ENCODE peak calls at places on chromosome 11, in four cellular contexts. K is HEK293T, P is HepG2, L is K562. V is an unnamed sample.

GRCh38 chr11:9755561-9755960 is 91.7 kb downstream of the SWAP70 start:
- DNase-seq in K (no peak), P (no peak), L (no peak), V (no peak)

GRCh38 chr11:118841469-118842222 is 42.0 kb upstream of the CXCR5 start:
- DNase-seq in K (no peak), P (peak), L (no peak), V (no peak)

GRCh38 chr11:66101055-66101454 is 31.0 kb downstream of the PACS1 start:
- DNase-seq in K (no peak), P (no peak), L (no peak), V (no peak)

GRCh38 chr11:8015753-8016239 is 28.7 kb downstream of the EIF3F start:
- DNase-seq in K (no peak), P (no peak), L (no peak), V (no peak)

GRCh38 chr11:37449146-37449545 is 851.1 kb upstream of the RAG2 start:
- DNase-seq in K (no peak), P (no peak), L (no peak), V (no peak)

GRCh38 chr11:40867991-40868685 is 591.3 kb downstream of the LRRC4C start:
- DNase-seq in K (no peak), P (no peak), L (no peak), V (no peak)

GRCh38 chr11:77064648-77065217 is 2.0 kb upstream of the CAPN5 start:
- DNase-seq in K (no peak), P (no peak), L (no peak), V (no peak)

GRCh38 chr11:94305146-94305545 is 766 bp downstream of the IZUMO1R start:
- DNase-seq in K (no peak), P (no peak), L (no peak), V (no peak)

GRCh38 chr11:78161937-78162336 is 22.5 kb upstream of the ALG8 start:
- DNase-seq in K (no peak), P (no peak), L (no peak), V (no peak)

GRCh38 chr11:78886616-78887015 is 312.0 kb upstream of the NARS2 start:
- DNase-seq in K (no peak), P (no peak), L (no peak), V (no peak)

GRCh38 chr11:35802672-35803071 is 140.1 kb downstream of the TRIM44 start:
- DNase-seq in K (no peak), P (no peak), L (no peak), V (no peak)

GRCh38 chr11:102244681-102245409 is 72.4 kb upstream of the BIRC3 start:
- DNase-seq in K (no peak), P (no peak), L (no peak), V (no peak)

GRCh38 chr11:120830092-120830491 is 193.8 kb upstream of the TBCEL start:
- DNase-seq in K (no peak), P (no peak), L (no peak), V (no peak)

GRCh38 chr11:31808268-31808667 is 2.9 kb downstream of the PAX6 start:
- DNase-seq in K (no peak), P (no peak), L (no peak), V (no peak)

GRCh38 chr11:20037358-20037757 is 122.9 kb downstream of the DBX1 start:
- DNase-seq in K (no peak), P (no peak), L (no peak), V (no peak)

GRCh38 chr11:64609436-64610047 is 18.5 kb downstream of the SLC22A12 start:
- DNase-seq in K (no peak), P (no peak), L (peak), V (no peak)

GRCh38 chr11:108239076-108239475 is 16.2 kb downstream of the ATM start:
- DNase-seq in K (no peak), P (no peak), L (no peak), V (no peak)

GRCh38 chr11:1864216-1864615 is 11.3 kb downstream of the LSP1 start:
- DNase-seq in K (no peak), P (no peak), L (no peak), V (no peak)

GRCh38 chr11:92739020-92739419 is 230.4 kb upstream of the MTNR1B start:
- DNase-seq in K (no peak), P (no peak), L (no peak), V (no peak)
- TF ChIP-seq ELF4 in K (no peak), P (no peak), L (no peak), V (no peak)

GRCh38 chr11:30567644-30568043 is 18.5 kb downstream of the MPPED2 start:
- DNase-seq in K (no peak), P (no peak), L (no peak), V (no peak)

GRCh38 chr11:30566482-30566881 is 19.7 kb downstream of the MPPED2 start:
- DNase-seq in K (no peak), P (no peak), L (no peak), V (no peak)

GRCh38 chr11:30564994-30565393 is 21.2 kb downstream of the MPPED2 start:
- DNase-seq in K (no peak), P (no peak), L (no peak), V (no peak)

GRCh38 chr11:30568933-30569332 is 17.2 kb downstream of the MPPED2 start:
- DNase-seq in K (no peak), P (no peak), L (no peak), V (no peak)

DNA sequence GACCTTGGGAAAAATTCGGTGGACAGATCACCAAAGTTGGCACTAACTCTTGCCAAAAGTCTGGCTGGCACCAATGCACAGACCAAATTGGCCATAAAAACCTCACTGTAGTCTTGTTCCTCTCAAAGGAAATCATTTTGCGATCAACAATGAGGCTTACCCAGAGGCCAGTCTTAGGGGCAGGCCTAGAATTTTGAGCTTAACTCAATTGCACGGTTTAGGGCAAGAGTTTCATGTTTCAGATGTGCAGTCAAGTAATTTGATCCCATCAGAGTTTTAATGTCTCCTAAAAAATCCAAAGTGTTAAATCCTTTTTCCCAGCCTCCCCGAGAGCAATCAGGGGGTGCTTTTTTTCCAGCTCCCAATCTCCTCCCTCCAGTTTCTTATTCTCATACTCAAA is 19.0 kb downstream of the MPPED2 start:
- DNase-seq in K (peak), P (no peak), L (no peak), V (no peak)
- TF ChIP-seq ELF4 in K (no peak), P (no peak), L (no peak), V (no peak)

DNA sequence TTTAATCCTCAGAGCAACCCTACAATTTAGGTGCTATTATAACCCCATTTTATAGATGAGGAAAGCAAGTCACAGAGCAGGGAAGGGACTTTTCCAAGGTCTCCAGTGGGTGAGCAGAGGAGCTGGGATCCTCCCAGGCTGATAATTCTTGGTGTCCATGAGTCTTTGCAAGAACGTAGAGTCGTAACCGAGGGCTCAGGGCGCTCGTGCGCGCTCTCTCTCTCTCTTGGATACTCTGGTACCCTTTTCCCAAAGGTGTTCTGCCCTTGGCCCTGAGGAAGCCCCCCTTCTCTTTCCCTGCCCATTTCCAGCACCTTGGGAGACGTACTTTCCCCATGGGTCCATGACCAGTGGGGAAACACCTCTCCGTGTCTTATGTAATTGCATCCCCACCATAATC is 5.2 kb upstream of the ZP1 start:
- DNase-seq in K (no peak), P (no peak), L (no peak), V (no peak)
- TF ChIP-seq ELF4 in K (no peak), P (no peak), L (no peak), V (no peak)

DNA sequence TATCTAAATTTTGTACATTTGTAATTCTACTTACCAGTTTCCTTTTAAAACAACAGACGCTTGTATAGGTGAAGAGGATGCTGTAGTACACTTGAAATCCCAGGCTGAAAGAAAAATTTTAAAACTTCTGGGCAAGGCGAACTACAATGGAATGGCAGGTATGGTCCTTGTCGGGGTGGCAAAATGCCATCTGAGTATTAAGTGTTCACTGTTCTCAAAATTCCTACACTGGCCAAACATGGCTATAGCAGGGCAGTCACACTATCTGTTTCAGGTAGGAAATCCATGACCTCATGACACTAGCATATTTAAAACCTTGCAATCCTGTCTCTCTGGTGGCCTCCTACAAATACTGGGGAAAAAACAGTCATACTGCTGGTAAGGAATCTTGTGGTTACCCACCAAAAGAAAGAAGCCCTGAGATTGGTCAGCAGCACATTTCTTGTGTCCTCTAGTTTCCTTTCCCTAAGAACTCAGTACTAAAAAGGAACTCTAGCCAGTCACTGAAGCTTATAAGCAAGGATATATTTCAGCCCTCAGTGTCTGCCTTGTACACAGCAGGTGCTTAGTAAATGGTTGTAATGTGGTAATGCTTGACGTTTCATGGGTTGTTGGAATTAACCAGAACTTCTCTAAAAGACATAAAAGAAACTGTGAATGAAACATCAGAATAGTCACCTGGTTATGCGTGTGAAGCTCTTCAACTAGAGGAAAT is 5.2 kb upstream of the ZC3H12C start:
- DNase-seq in K (no peak), P (no peak), L (no peak), V (no peak)
- TF ChIP-seq ELF4 in K (no peak), P (no peak), L (no peak), V (no peak)

GRCh38 chr11:45921561-45922424 is 663 bp upstream of the LARGE2 start:
- DNase-seq in K (no peak), P (peak), L (no peak), V (peak)
- TF ChIP-seq ELF4 in K (no peak), P (no peak), L (no peak), V (no peak)

GRCh38 chr11:134040386-134041297 is 28.2 kb upstream of the JAM3 start:
- DNase-seq in K (no peak), P (no peak), L (no peak), V (no peak)
- TF ChIP-seq ELF4 in K (no peak), P (no peak), L (no peak), V (no peak)

DNA sequence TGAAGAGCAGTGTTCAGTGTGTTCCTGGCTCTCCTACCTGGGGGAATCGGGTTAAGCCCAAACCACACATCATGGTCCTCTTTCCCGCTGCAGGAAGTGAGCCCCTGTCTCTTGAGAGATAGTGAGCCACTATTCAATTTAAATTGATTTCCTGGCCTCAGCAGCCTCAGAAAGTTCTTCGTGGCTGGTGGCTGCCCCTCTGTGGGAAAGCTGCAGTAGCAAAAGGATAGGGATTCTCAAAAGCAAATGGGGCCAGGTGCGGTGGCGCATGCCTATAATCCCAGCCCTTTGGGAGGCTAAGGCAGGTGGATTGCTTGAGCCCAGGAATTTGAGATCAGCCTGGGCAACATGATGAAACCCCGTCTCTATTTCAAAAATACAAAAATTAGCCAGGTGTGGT is 49.1 kb upstream of the CD5 start:
- DNase-seq in K (no peak), P (no peak), L (no peak), V (no peak)
- TF ChIP-seq ELF4 in K (no peak), P (no peak), L (no peak), V (no peak)

DNA sequence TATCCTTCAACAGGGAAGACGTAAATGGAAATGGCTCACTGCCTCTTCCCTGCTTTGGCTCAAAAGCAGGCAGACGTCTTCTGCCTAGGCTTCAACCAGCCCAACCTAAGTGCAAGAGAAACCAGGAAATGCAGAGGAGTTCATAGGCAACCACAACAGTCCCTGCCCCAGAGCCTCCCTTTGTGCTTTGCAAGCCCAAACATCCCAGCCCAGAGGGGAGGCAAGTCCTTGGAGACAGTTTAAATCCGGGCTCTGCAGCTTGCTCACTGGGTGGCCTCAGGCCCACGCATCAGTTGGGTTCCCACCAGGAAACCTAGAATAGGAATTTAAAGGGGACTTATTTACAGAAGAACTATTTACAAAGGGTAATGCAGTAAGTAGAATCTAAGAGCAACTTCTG is 33.4 kb downstream of the CD6 start:
- DNase-seq in K (no peak), P (no peak), L (no peak), V (no peak)
- TF ChIP-seq ELF4 in K (no peak), P (no peak), L (no peak), V (no peak)

V was measured in WTC11.